ENCODE peak calls at places on chromosomes 4 and X, in ten cellular contexts. One of them, this sample, is unnamed.
A peak's percentile ranks its signal among the peaks of the same experiment; 100 is the strongest.

GRCh38 chrX:37010496-37010895 is 2.3 kb downstream of the FAM47C start:
- DNase-seq in ascending aorta: no peak
- DNase-seq in A549: no peak
- DNase-seq in tibial artery: no peak
- DNase-seq in HepG2: no peak
- DNase-seq in lung: no peak
- DNase-seq in OCI-LY7: no peak
- DNase-seq in SK-N-SH: no peak
- DNase-seq in epithelial cell of esophagus: no peak
- DNase-seq in cardiac muscle cell: no peak
- DNase-seq in this sample: no peak

GRCh38 chr4:183557611-183558010 is 52.8 kb downstream of the ING2 start:
- DNase-seq in ascending aorta: no peak
- DNase-seq in A549: no peak
- DNase-seq in tibial artery: no peak
- DNase-seq in HepG2: no peak
- DNase-seq in lung: no peak
- DNase-seq in OCI-LY7: no peak
- DNase-seq in SK-N-SH: no peak
- DNase-seq in epithelial cell of esophagus: no peak
- DNase-seq in cardiac muscle cell: no peak
- DNase-seq in this sample: no peak

GRCh38 chr4:31349907-31350306 is 629.7 kb downstream of the PCDH7 start:
- DNase-seq in ascending aorta: no peak
- DNase-seq in A549: no peak
- DNase-seq in tibial artery: no peak
- DNase-seq in HepG2: no peak
- DNase-seq in lung: no peak
- DNase-seq in OCI-LY7: no peak
- DNase-seq in SK-N-SH: no peak
- DNase-seq in epithelial cell of esophagus: no peak
- DNase-seq in cardiac muscle cell: no peak
- DNase-seq in this sample: no peak

GRCh38 chr4:124631760-124632159 is 80.8 kb downstream of the ANKRD50 start:
- DNase-seq in ascending aorta: no peak
- DNase-seq in A549: peak; percentile 15
- DNase-seq in tibial artery: no peak
- DNase-seq in HepG2: no peak
- DNase-seq in lung: peak; percentile 46
- DNase-seq in OCI-LY7: no peak
- DNase-seq in SK-N-SH: no peak
- DNase-seq in epithelial cell of esophagus: peak; percentile 99
- DNase-seq in cardiac muscle cell: no peak
- DNase-seq in this sample: peak; percentile 97

GRCh38 chrX:153766098-153766817 is 2.2 kb downstream of the PLXNB3 start:
- DNase-seq in ascending aorta: peak; percentile 7
- DNase-seq in A549: no peak
- DNase-seq in tibial artery: no peak
- DNase-seq in HepG2: peak; percentile 48
- DNase-seq in lung: no peak
- DNase-seq in OCI-LY7: peak; percentile 56
- DNase-seq in SK-N-SH: peak; percentile 74
- DNase-seq in epithelial cell of esophagus: peak; percentile 63
- DNase-seq in cardiac muscle cell: peak; percentile 13
- DNase-seq in this sample: peak; percentile 66

GRCh38 chr4:168667936-168668335 is 171.1 kb downstream of the PALLD start:
- DNase-seq in ascending aorta: no peak
- DNase-seq in A549: no peak
- DNase-seq in tibial artery: no peak
- DNase-seq in HepG2: no peak
- DNase-seq in lung: no peak
- DNase-seq in OCI-LY7: no peak
- DNase-seq in SK-N-SH: no peak
- DNase-seq in epithelial cell of esophagus: no peak
- DNase-seq in cardiac muscle cell: no peak
- DNase-seq in this sample: no peak

GRCh38 chr4:24924309-24924781 is 11.5 kb upstream of the CCDC149 start:
- DNase-seq in ascending aorta: no peak
- DNase-seq in A549: no peak
- DNase-seq in tibial artery: no peak
- DNase-seq in HepG2: no peak
- DNase-seq in lung: no peak
- DNase-seq in OCI-LY7: no peak
- DNase-seq in SK-N-SH: no peak
- DNase-seq in epithelial cell of esophagus: peak; percentile 30
- DNase-seq in cardiac muscle cell: no peak
- DNase-seq in this sample: peak; percentile 95

GRCh38 chr4:75907956-75908355 is 5.7 kb upstream of the PPEF2 start:
- DNase-seq in ascending aorta: no peak
- DNase-seq in A549: no peak
- DNase-seq in tibial artery: no peak
- DNase-seq in HepG2: no peak
- DNase-seq in lung: no peak
- DNase-seq in OCI-LY7: no peak
- DNase-seq in SK-N-SH: no peak
- DNase-seq in epithelial cell of esophagus: no peak
- DNase-seq in cardiac muscle cell: no peak
- DNase-seq in this sample: no peak

GRCh38 chrX:3129256-3129655 is 88.0 kb downstream of the ARSF start:
- DNase-seq in ascending aorta: no peak
- DNase-seq in A549: no peak
- DNase-seq in tibial artery: no peak
- DNase-seq in HepG2: no peak
- DNase-seq in lung: no peak
- DNase-seq in OCI-LY7: no peak
- DNase-seq in SK-N-SH: no peak
- DNase-seq in epithelial cell of esophagus: peak; percentile 4
- DNase-seq in cardiac muscle cell: no peak
- DNase-seq in this sample: peak; percentile 53

GRCh38 chr4:17552427-17552826 is 24.6 kb upstream of the LAP3 start:
- DNase-seq in ascending aorta: no peak
- DNase-seq in A549: no peak
- DNase-seq in tibial artery: no peak
- DNase-seq in HepG2: no peak
- DNase-seq in lung: no peak
- DNase-seq in OCI-LY7: no peak
- DNase-seq in SK-N-SH: peak; percentile 60
- DNase-seq in epithelial cell of esophagus: no peak
- DNase-seq in cardiac muscle cell: no peak
- DNase-seq in this sample: no peak

GRCh38 chrX:139936259-139936658 is 3.4 kb upstream of the ATP11C start:
- DNase-seq in ascending aorta: no peak
- DNase-seq in A549: peak; percentile 7
- DNase-seq in tibial artery: no peak
- DNase-seq in HepG2: no peak
- DNase-seq in lung: no peak
- DNase-seq in OCI-LY7: peak; percentile 47
- DNase-seq in SK-N-SH: no peak
- DNase-seq in epithelial cell of esophagus: no peak
- DNase-seq in cardiac muscle cell: no peak
- DNase-seq in this sample: no peak
- TF ChIP-seq CTCF in ascending aorta: no peak
- TF ChIP-seq CTCF in A549: no peak
- TF ChIP-seq CTCF in tibial artery: no peak
- TF ChIP-seq CTCF in HepG2: no peak
- TF ChIP-seq CTCF in lung: no peak
- TF ChIP-seq CTCF in OCI-LY7: peak; percentile 49
- TF ChIP-seq CTCF in SK-N-SH: no peak
- TF ChIP-seq CTCF in epithelial cell of esophagus: no peak
- TF ChIP-seq CTCF in cardiac muscle cell: no peak
- TF ChIP-seq CTCF in this sample: no peak

GRCh38 chrX:114584983-114585842 is 1.3 kb downstream of the HTR2C start:
- DNase-seq in ascending aorta: no peak
- DNase-seq in A549: no peak
- DNase-seq in tibial artery: no peak
- DNase-seq in HepG2: no peak
- DNase-seq in lung: no peak
- DNase-seq in OCI-LY7: no peak
- DNase-seq in SK-N-SH: no peak
- DNase-seq in epithelial cell of esophagus: no peak
- DNase-seq in cardiac muscle cell: no peak
- DNase-seq in this sample: no peak

GRCh38 chrX:114582264-114582632 is 1.6 kb upstream of the HTR2C start:
- DNase-seq in ascending aorta: no peak
- DNase-seq in A549: no peak
- DNase-seq in tibial artery: no peak
- DNase-seq in HepG2: no peak
- DNase-seq in lung: no peak
- DNase-seq in OCI-LY7: no peak
- DNase-seq in SK-N-SH: no peak
- DNase-seq in epithelial cell of esophagus: no peak
- DNase-seq in cardiac muscle cell: no peak
- DNase-seq in this sample: no peak

GRCh38 chrX:114583646-114584433 is at the start of gene HTR2C:
- DNase-seq in ascending aorta: no peak
- DNase-seq in A549: no peak
- DNase-seq in tibial artery: no peak
- DNase-seq in HepG2: no peak
- DNase-seq in lung: no peak
- DNase-seq in OCI-LY7: no peak
- DNase-seq in SK-N-SH: peak; percentile 44
- DNase-seq in epithelial cell of esophagus: no peak
- DNase-seq in cardiac muscle cell: no peak
- DNase-seq in this sample: no peak

GRCh38 chrX:114582698-114583395 is 1.0 kb upstream of the HTR2C start:
- DNase-seq in ascending aorta: no peak
- DNase-seq in A549: no peak
- DNase-seq in tibial artery: no peak
- DNase-seq in HepG2: no peak
- DNase-seq in lung: no peak
- DNase-seq in OCI-LY7: no peak
- DNase-seq in SK-N-SH: no peak
- DNase-seq in epithelial cell of esophagus: no peak
- DNase-seq in cardiac muscle cell: peak; percentile 9
- DNase-seq in this sample: no peak

GRCh38 chrX:114584434-114584943 is 603 bp downstream of the HTR2C start:
- DNase-seq in ascending aorta: no peak
- DNase-seq in A549: no peak
- DNase-seq in tibial artery: no peak
- DNase-seq in HepG2: no peak
- DNase-seq in lung: no peak
- DNase-seq in OCI-LY7: no peak
- DNase-seq in SK-N-SH: peak; percentile 61
- DNase-seq in epithelial cell of esophagus: no peak
- DNase-seq in cardiac muscle cell: peak; percentile 73
- DNase-seq in this sample: peak; percentile 6
- H3K4me3 ChIP-seq in ascending aorta: peak overlapping the region; percentile 25
- H3K4me3 ChIP-seq in A549: no peak overlapping the region
- H3K4me3 ChIP-seq in tibial artery: no peak overlapping the region
- H3K4me3 ChIP-seq in HepG2: no peak overlapping the region
- H3K4me3 ChIP-seq in lung: no peak overlapping the region
- H3K4me3 ChIP-seq in OCI-LY7: no peak overlapping the region
- H3K4me3 ChIP-seq in SK-N-SH: peak overlapping the region; percentile 39
- H3K4me3 ChIP-seq in epithelial cell of esophagus: no peak overlapping the region
- H3K4me3 ChIP-seq in cardiac muscle cell: peak overlapping the region; percentile 49
- H3K4me3 ChIP-seq in this sample: no peak overlapping the region

GRCh38 chrX:136292656-136293055 is 8.1 kb upstream of the ADGRG4 start:
- DNase-seq in ascending aorta: no peak
- DNase-seq in A549: no peak
- DNase-seq in tibial artery: no peak
- DNase-seq in HepG2: no peak
- DNase-seq in lung: no peak
- DNase-seq in OCI-LY7: no peak
- DNase-seq in SK-N-SH: no peak
- DNase-seq in epithelial cell of esophagus: peak; percentile 52
- DNase-seq in cardiac muscle cell: no peak
- DNase-seq in this sample: no peak

GRCh38 chrX:136295380-136295779 is 5.4 kb upstream of the ADGRG4 start:
- DNase-seq in ascending aorta: no peak
- DNase-seq in A549: no peak
- DNase-seq in tibial artery: no peak
- DNase-seq in HepG2: no peak
- DNase-seq in lung: no peak
- DNase-seq in OCI-LY7: no peak
- DNase-seq in SK-N-SH: no peak
- DNase-seq in epithelial cell of esophagus: no peak
- DNase-seq in cardiac muscle cell: no peak
- DNase-seq in this sample: no peak

DNA sequence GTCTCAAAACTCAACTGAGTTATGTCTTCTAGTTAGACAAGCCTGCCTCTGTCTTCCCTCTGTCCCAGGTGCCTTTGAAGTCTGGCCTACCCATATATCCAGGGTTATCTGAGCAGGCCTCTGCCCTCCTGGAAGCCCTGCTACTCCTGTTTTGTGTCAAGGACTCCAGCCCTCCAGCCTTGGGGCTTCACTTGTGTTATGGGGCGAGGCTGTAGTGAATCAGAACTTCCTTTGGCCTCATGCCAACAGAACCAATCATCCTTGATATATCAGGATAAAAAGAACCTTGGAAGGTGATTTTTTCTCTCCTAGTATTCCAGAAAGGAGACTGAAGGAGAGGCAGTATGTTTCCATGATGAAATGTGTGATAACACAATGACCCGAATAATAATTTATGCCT is 8.9 kb upstream of the ADGRG4 start:
- DNase-seq in ascending aorta: no peak
- DNase-seq in A549: no peak
- DNase-seq in tibial artery: no peak
- DNase-seq in HepG2: no peak
- DNase-seq in lung: no peak
- DNase-seq in OCI-LY7: no peak
- DNase-seq in SK-N-SH: no peak
- DNase-seq in epithelial cell of esophagus: peak; percentile 75
- DNase-seq in cardiac muscle cell: no peak
- DNase-seq in this sample: peak; percentile 7
- TF ChIP-seq CTCF in ascending aorta: no peak
- TF ChIP-seq CTCF in A549: no peak
- TF ChIP-seq CTCF in tibial artery: no peak
- TF ChIP-seq CTCF in HepG2: no peak
- TF ChIP-seq CTCF in lung: no peak
- TF ChIP-seq CTCF in OCI-LY7: no peak
- TF ChIP-seq CTCF in SK-N-SH: no peak
- TF ChIP-seq CTCF in epithelial cell of esophagus: no peak
- TF ChIP-seq CTCF in cardiac muscle cell: no peak
- TF ChIP-seq CTCF in this sample: no peak

GRCh38 chr4:156870166-156870565 is 101.4 kb downstream of the PDGFC start:
- DNase-seq in ascending aorta: no peak
- DNase-seq in A549: no peak
- DNase-seq in tibial artery: no peak
- DNase-seq in HepG2: no peak
- DNase-seq in lung: no peak
- DNase-seq in OCI-LY7: no peak
- DNase-seq in SK-N-SH: no peak
- DNase-seq in epithelial cell of esophagus: no peak
- DNase-seq in cardiac muscle cell: no peak
- DNase-seq in this sample: peak; percentile 41
- H3K4me3 ChIP-seq in ascending aorta: no peak overlapping the region
- H3K4me3 ChIP-seq in A549: no peak overlapping the region
- H3K4me3 ChIP-seq in tibial artery: no peak overlapping the region
- H3K4me3 ChIP-seq in HepG2: no peak overlapping the region
- H3K4me3 ChIP-seq in lung: no peak overlapping the region
- H3K4me3 ChIP-seq in OCI-LY7: no peak overlapping the region
- H3K4me3 ChIP-seq in SK-N-SH: no peak overlapping the region
- H3K4me3 ChIP-seq in epithelial cell of esophagus: no peak overlapping the region
- H3K4me3 ChIP-seq in cardiac muscle cell: no peak overlapping the region
- H3K4me3 ChIP-seq in this sample: no peak overlapping the region

DNA sequence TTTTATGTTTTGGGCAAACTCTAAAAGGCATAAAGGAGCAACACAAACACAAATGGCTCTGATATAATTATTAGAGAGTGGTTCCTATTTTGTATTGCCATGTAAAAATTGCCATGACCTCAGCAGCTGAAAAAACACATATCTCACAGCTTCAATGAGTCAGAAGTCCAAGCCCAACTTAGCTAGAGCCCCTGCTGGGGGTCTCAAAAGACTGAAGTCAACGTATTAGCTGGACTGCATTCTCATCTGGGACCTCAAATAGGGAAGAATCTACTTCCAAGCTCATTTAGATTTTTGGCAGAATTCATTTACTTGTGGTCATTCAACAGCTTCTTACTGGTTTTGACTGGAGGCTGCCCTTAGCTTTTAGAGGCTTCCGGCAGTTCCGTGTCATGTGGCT is 47.4 kb downstream of the FREM3 start:
- DNase-seq in ascending aorta: no peak
- DNase-seq in A549: no peak
- DNase-seq in tibial artery: no peak
- DNase-seq in HepG2: no peak
- DNase-seq in lung: no peak
- DNase-seq in OCI-LY7: no peak
- DNase-seq in SK-N-SH: no peak
- DNase-seq in epithelial cell of esophagus: no peak
- DNase-seq in cardiac muscle cell: no peak
- DNase-seq in this sample: peak; percentile 28
- TF ChIP-seq CTCF in ascending aorta: no peak
- TF ChIP-seq CTCF in A549: no peak
- TF ChIP-seq CTCF in tibial artery: no peak
- TF ChIP-seq CTCF in HepG2: no peak
- TF ChIP-seq CTCF in lung: no peak
- TF ChIP-seq CTCF in OCI-LY7: no peak
- TF ChIP-seq CTCF in SK-N-SH: no peak
- TF ChIP-seq CTCF in epithelial cell of esophagus: no peak
- TF ChIP-seq CTCF in cardiac muscle cell: no peak
- TF ChIP-seq CTCF in this sample: no peak